ENCODE peak calls at places on chromosomes 3 and 15, in ten cellular contexts. One of them, this sample, is unnamed.

GRCh38 chr3:183503738-183504137 is 51.8 kb downstream of the KLHL6 start:
- DNase-seq in activated CD4-positive, alpha-beta T cell treated with anti-CD3 and anti-CD28 coated beads, Interleukin-2, amount 50 U/mL, for 24 hours: no peak
- DNase-seq in stimulated activated CD8-positive, alpha-beta memory T cell treated with anti-CD3 and anti-CD28 coated beads, Interleukin-4, amount 100 ng/mL, for 48 hours: peak
- DNase-seq in NCI-H774: no peak
- DNase-seq in AG08395: no peak
- DNase-seq in HTR-8/SVneo: no peak
- DNase-seq in HS-5: no peak
- DNase-seq in thyroid gland: no peak
- DNase-seq in GM04504: no peak
- DNase-seq in RKO: no peak
- DNase-seq in this sample: no peak

GRCh38 chr15:100722551-100723322 is 120.3 kb downstream of the ASB7 start:
- DNase-seq in HS-5: no peak
- DNase-seq in thyroid gland: no peak
- DNase-seq in NCI-H774: no peak
- DNase-seq in AG08395: no peak
- DNase-seq in HTR-8/SVneo: no peak
- DNase-seq in GM04504: no peak
- DNase-seq in stimulated activated CD8-positive, alpha-beta memory T cell treated with anti-CD3 and anti-CD28 coated beads, Interleukin-4, amount 100 ng/mL, for 48 hours: no peak
- DNase-seq in RKO: no peak
- DNase-seq in activated CD4-positive, alpha-beta T cell treated with anti-CD3 and anti-CD28 coated beads, Interleukin-2, amount 50 U/mL, for 24 hours: no peak
- DNase-seq in this sample: no peak

GRCh38 chr15:98727115-98728040 is 79.0 kb downstream of the IGF1R start:
- DNase-seq in activated CD4-positive, alpha-beta T cell treated with anti-CD3 and anti-CD28 coated beads, Interleukin-2, amount 50 U/mL, for 24 hours: no peak
- DNase-seq in stimulated activated CD8-positive, alpha-beta memory T cell treated with anti-CD3 and anti-CD28 coated beads, Interleukin-4, amount 100 ng/mL, for 48 hours: no peak
- DNase-seq in GM04504: peak
- DNase-seq in HS-5: peak
- DNase-seq in thyroid gland: peak
- DNase-seq in HTR-8/SVneo: peak
- DNase-seq in RKO: peak
- DNase-seq in NCI-H774: no peak
- DNase-seq in AG08395: peak
- DNase-seq in this sample: peak

GRCh38 chr15:63186065-63186464 is 3.3 kb upstream of the RAB8B start:
- DNase-seq in AG08395: peak
- DNase-seq in stimulated activated CD8-positive, alpha-beta memory T cell treated with anti-CD3 and anti-CD28 coated beads, Interleukin-4, amount 100 ng/mL, for 48 hours: no peak
- DNase-seq in RKO: no peak
- DNase-seq in activated CD4-positive, alpha-beta T cell treated with anti-CD3 and anti-CD28 coated beads, Interleukin-2, amount 50 U/mL, for 24 hours: no peak
- DNase-seq in HTR-8/SVneo: peak
- DNase-seq in NCI-H774: no peak
- DNase-seq in GM04504: no peak
- DNase-seq in HS-5: no peak
- DNase-seq in thyroid gland: no peak
- DNase-seq in this sample: no peak

GRCh38 chr3:12193485-12194165 is 34.9 kb upstream of the TIMP4 start:
- DNase-seq in AG08395: peak
- DNase-seq in HS-5: peak
- DNase-seq in activated CD4-positive, alpha-beta T cell treated with anti-CD3 and anti-CD28 coated beads, Interleukin-2, amount 50 U/mL, for 24 hours: peak
- DNase-seq in NCI-H774: no peak
- DNase-seq in thyroid gland: no peak
- DNase-seq in stimulated activated CD8-positive, alpha-beta memory T cell treated with anti-CD3 and anti-CD28 coated beads, Interleukin-4, amount 100 ng/mL, for 48 hours: peak
- DNase-seq in RKO: peak
- DNase-seq in GM04504: peak
- DNase-seq in HTR-8/SVneo: peak
- DNase-seq in this sample: peak

GRCh38 chr3:184598220-184598927 is 36.8 kb downstream of the EPHB3 start:
- DNase-seq in stimulated activated CD8-positive, alpha-beta memory T cell treated with anti-CD3 and anti-CD28 coated beads, Interleukin-4, amount 100 ng/mL, for 48 hours: no peak
- DNase-seq in AG08395: peak
- DNase-seq in activated CD4-positive, alpha-beta T cell treated with anti-CD3 and anti-CD28 coated beads, Interleukin-2, amount 50 U/mL, for 24 hours: no peak
- DNase-seq in HS-5: no peak
- DNase-seq in RKO: no peak
- DNase-seq in HTR-8/SVneo: no peak
- DNase-seq in thyroid gland: no peak
- DNase-seq in GM04504: no peak
- DNase-seq in NCI-H774: no peak
- DNase-seq in this sample: no peak

GRCh38 chr3:151445283-151446001 is 15.4 kb downstream of the IGSF10 start:
- DNase-seq in activated CD4-positive, alpha-beta T cell treated with anti-CD3 and anti-CD28 coated beads, Interleukin-2, amount 50 U/mL, for 24 hours: no peak
- DNase-seq in GM04504: peak
- DNase-seq in stimulated activated CD8-positive, alpha-beta memory T cell treated with anti-CD3 and anti-CD28 coated beads, Interleukin-4, amount 100 ng/mL, for 48 hours: no peak
- DNase-seq in RKO: peak
- DNase-seq in AG08395: peak
- DNase-seq in HTR-8/SVneo: peak
- DNase-seq in NCI-H774: no peak
- DNase-seq in HS-5: peak
- DNase-seq in thyroid gland: no peak
- DNase-seq in this sample: no peak

GRCh38 chr15:57218826-57219576 is 157.3 kb upstream of the CGNL1 start:
- DNase-seq in AG08395: peak
- DNase-seq in activated CD4-positive, alpha-beta T cell treated with anti-CD3 and anti-CD28 coated beads, Interleukin-2, amount 50 U/mL, for 24 hours: no peak
- DNase-seq in RKO: no peak
- DNase-seq in GM04504: peak
- DNase-seq in stimulated activated CD8-positive, alpha-beta memory T cell treated with anti-CD3 and anti-CD28 coated beads, Interleukin-4, amount 100 ng/mL, for 48 hours: no peak
- DNase-seq in HTR-8/SVneo: no peak
- DNase-seq in NCI-H774: peak
- DNase-seq in thyroid gland: no peak
- DNase-seq in HS-5: no peak
- DNase-seq in this sample: no peak

GRCh38 chr3:177525987-177526712 is 328.9 kb upstream of the TBL1XR1 start:
- DNase-seq in HS-5: no peak
- DNase-seq in RKO: no peak
- DNase-seq in AG08395: peak
- DNase-seq in GM04504: peak
- DNase-seq in NCI-H774: peak
- DNase-seq in HTR-8/SVneo: no peak
- DNase-seq in stimulated activated CD8-positive, alpha-beta memory T cell treated with anti-CD3 and anti-CD28 coated beads, Interleukin-4, amount 100 ng/mL, for 48 hours: no peak
- DNase-seq in thyroid gland: no peak
- DNase-seq in activated CD4-positive, alpha-beta T cell treated with anti-CD3 and anti-CD28 coated beads, Interleukin-2, amount 50 U/mL, for 24 hours: no peak
- DNase-seq in this sample: no peak